ENCODE peak calls at places on chromosomes 16 and 17, in four cellular contexts. E is K562, I is HepG2, G is GM12878. L is an unnamed sample.

GRCh38 chr16:63913278-63913677 is 1208.6 kb downstream of the CDH11 start:
- DNase-seq in E (no peak), G (no peak), I (no peak), L (no peak)

GRCh38 chr17:72419866-72420774 is 299.3 kb downstream of the SOX9 start:
- DNase-seq in E (no peak), G (peak), I (no peak), L (no peak)

GRCh38 chr17:73900516-73900915 is 256.3 kb upstream of the SDK2 start:
- DNase-seq in I (no peak), E (no peak), G (no peak), L (no peak)

GRCh38 chr17:68087851-68088250 is 52.3 kb downstream of the KPNA2 start:
- DNase-seq in E (no peak), G (no peak), I (no peak), L (no peak)

GRCh38 chr16:75387951-75388350 is 45.4 kb downstream of the CFDP1 start:
- DNase-seq in G (no peak), I (no peak), E (no peak), L (no peak)

GRCh38 chr16:56013962-56014552 is 138.9 kb upstream of the CES5A start:
- DNase-seq in I (peak), G (no peak), E (peak), L (peak)

GRCh38 chr17:75610103-75610984 is 22.7 kb downstream of the MYO15B start:
- DNase-seq in G (no peak), I (peak), E (no peak), L (no peak)

GRCh38 chr17:16927641-16928321 is 44.1 kb downstream of the TNFRSF13B start:
- DNase-seq in E (no peak), I (no peak), G (no peak), L (peak)

GRCh38 chr16:86294535-86294934 is 215.8 kb upstream of the FOXF1 start:
- DNase-seq in E (no peak), G (no peak), I (no peak), L (no peak)

GRCh38 chr17:16100737-16101400 is 101.2 kb downstream of the TTC19 start:
- DNase-seq in I (no peak), E (no peak), G (no peak), L (no peak)

GRCh38 chr16:88720396-88720970 is 14.2 kb downstream of the CTU2 start:
- DNase-seq in I (no peak), G (no peak), E (no peak), L (no peak)

GRCh38 chr17:9206989-9207317 is 185.6 kb downstream of the NTN1 start:
- DNase-seq in I (no peak), G (no peak), E (no peak), L (no peak)

GRCh38 chr16:360698-361336 is 8.3 kb upstream of the AXIN1 start:
- DNase-seq in E (no peak), I (no peak), G (no peak), L (no peak)

GRCh38 chr17:35991075-35991474 is 4.5 kb upstream of the CCL14 start:
- DNase-seq in E (no peak), G (no peak), I (peak), L (no peak)

GRCh38 chr17:46719889-46720288 is 98.6 kb downstream of the WNT3 start:
- DNase-seq in G (no peak), E (no peak), I (no peak), L (no peak)

GRCh38 chr16:31130899-31131298 is 4.6 kb downstream of the PRSS8 start:
- DNase-seq in G (no peak), E (no peak), I (no peak), L (peak)

GRCh38 chr16:88634994-88635670 is 3.2 kb upstream of the IL17C start:
- DNase-seq in I (no peak), G (no peak), E (no peak), L (no peak)

GRCh38 chr17:15921640-15922039 is 23.3 kb upstream of the ADORA2B start:
- DNase-seq in G (no peak), E (no peak), I (no peak), L (no peak)

GRCh38 chr17:62614142-62614541 is 13.3 kb upstream of the MRC2 start:
- DNase-seq in G (no peak), E (no peak), I (no peak), L (no peak)

GRCh38 chr17:72033311-72033710 is 87.5 kb upstream of the SOX9 start:
- DNase-seq in I (no peak), E (no peak), G (no peak), L (no peak)

GRCh38 chr17:72182256-72182890 is 61.6 kb downstream of the SOX9 start:
- DNase-seq in I (peak), E (no peak), G (no peak), L (no peak)

GRCh38 chr16:2186505-2186904 is 9.9 kb downstream of the CASKIN1 start:
- DNase-seq in I (no peak), E (no peak), G (no peak), L (no peak)

GRCh38 chr17:16977932-16978331 is 6.0 kb upstream of the TNFRSF13B start:
- DNase-seq in I (no peak), G (no peak), E (no peak), L (no peak)

GRCh38 chr17:50103252-50103651 is 8.1 kb downstream of the PDK2 start:
- DNase-seq in I (no peak), E (no peak), G (no peak), L (no peak)

GRCh38 chr17:17587614-17588336 is 3.7 kb downstream of the PEMT start:
- DNase-seq in I (no peak), G (no peak), E (no peak), L (no peak)

GRCh38 chr17:57121308-57122042 is 36.4 kb downstream of the AKAP1 start:
- DNase-seq in G (no peak), I (no peak), E (peak), L (peak)

GRCh38 chr17:17538417-17539391 is 42.5 kb upstream of the RASD1 start:
- DNase-seq in I (peak), G (no peak), E (peak), L (no peak)

GRCh38 chr16:2212362-2213324 is 2.0 kb upstream of the BRICD5 start:
- DNase-seq in I (no peak), G (no peak), E (no peak), L (no peak)

GRCh38 chr16:84654238-84654637 is 5.9 kb downstream of the KLHL36 start:
- DNase-seq in E (no peak), G (no peak), I (no peak), L (no peak)

GRCh38 chr17:63698886-63699637 is 863 bp downstream of the LIMD2 start:
- DNase-seq in E (no peak), I (peak), G (peak), L (peak)

GRCh38 chr16:72997141-72997542 is 50.8 kb downstream of the ZFHX3 start:
- DNase-seq in I (no peak), G (no peak), E (no peak), L (no peak)

GRCh38 chr17:39926588-39927100 is 757 bp downstream of the ORMDL3 start:
- DNase-seq in I (peak), G (no peak), E (peak), L (peak)

GRCh38 chr17:1227917-1228751 is 42.1 kb upstream of the BHLHA9 start:
- DNase-seq in E (no peak), I (no peak), G (peak), L (peak)

GRCh38 chr17:21419299-21420239 is 43.4 kb downstream of the KCNJ12 start:
- DNase-seq in I (no peak), E (no peak), G (no peak), L (peak)

GRCh38 chr16:1159973-1160772 is 7.3 kb downstream of the CACNA1H start:
- DNase-seq in G (no peak), I (peak), E (peak), L (peak)

GRCh38 chr16:47847220-47847970 is 308.4 kb downstream of the ABCC12 start:
- DNase-seq in E (no peak), G (no peak), I (no peak), L (no peak)

GRCh38 chr17:13003927-13004326 is 13.9 kb downstream of the ELAC2 start:
- DNase-seq in G (no peak), E (no peak), I (no peak), L (no peak)

GRCh38 chr17:13005530-13005929 is 12.3 kb downstream of the ELAC2 start:
- DNase-seq in I (no peak), E (no peak), G (no peak), L (no peak)

GRCh38 chr17:13002761-13003453 is 14.9 kb downstream of the ELAC2 start:
- DNase-seq in E (peak), G (no peak), I (peak), L (peak)

GRCh38 chr17:13003454-13003851 is 14.4 kb downstream of the ELAC2 start:
- DNase-seq in I (no peak), G (no peak), E (no peak), L (no peak)

GRCh38 chr17:13004336-13004735 is 13.5 kb downstream of the ELAC2 start:
- DNase-seq in I (no peak), G (no peak), E (no peak), L (no peak)
- TF ChIP-seq CREM in I (no peak), G (no peak), E (no peak), L (no peak)

DNA sequence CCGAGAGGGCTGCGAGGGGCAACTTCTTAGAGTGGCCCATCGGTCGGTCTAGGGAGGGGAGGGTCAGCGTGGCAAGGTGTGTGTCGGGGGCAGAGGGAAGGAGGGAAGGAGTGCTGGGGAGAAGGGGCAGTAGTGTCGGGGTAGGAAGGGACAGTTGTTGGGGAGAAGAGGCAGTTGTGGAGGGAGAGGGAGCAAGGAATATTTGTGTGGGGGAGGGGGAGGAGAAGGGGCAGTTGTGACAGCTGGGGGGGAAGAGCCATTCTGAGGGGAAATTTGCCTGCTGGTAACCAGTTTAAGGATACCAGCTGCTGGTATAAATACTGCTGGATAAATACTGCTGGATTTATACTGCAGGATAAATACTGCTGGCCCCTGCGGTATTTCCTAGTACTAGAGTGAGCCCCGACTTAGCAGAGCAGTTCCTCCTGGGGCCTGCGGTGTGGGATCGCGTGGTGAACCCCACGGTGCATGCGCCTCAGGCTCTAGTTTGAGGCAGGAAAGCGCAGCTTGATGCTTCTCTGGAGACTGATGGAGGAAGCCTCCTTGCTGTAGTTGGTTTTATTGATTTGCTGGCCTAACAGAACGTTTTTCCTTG is 309 bp downstream of the DNAH2 start:
- DNase-seq in I (no peak), E (no peak), G (no peak), L (no peak)
- TF ChIP-seq CREM in I (no peak), E (no peak), G (no peak), L (no peak)

GRCh38 chr17:19641687-19642372 is 6.7 kb upstream of the ALDH3A2 start:
- DNase-seq in G (no peak), I (no peak), E (no peak), L (no peak)
- TF ChIP-seq CREM in G (no peak), I (no peak), E (no peak), L (no peak)

DNA sequence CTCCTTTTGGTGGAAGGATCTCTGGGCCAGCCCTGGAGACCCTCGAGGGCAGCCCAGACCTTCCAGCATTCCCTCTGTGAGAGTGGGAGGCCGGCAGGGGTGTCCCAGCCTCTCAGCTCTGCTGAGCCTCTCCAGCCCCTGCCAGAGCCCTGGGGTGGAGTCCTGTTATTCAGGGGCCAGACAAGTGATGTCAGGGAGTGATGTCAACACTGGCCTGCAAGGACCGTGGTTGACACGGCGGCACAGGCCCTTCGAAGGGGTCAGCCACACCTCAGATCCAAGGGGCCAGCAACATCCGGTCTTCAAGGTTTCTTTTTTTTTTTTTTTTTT is 231.2 kb downstream of the KATNIP start:
- DNase-seq in I (no peak), E (peak), G (no peak), L (no peak)
- TF ChIP-seq CREM in I (no peak), E (no peak), G (no peak), L (no peak)

GRCh38 chr17:31172388-31172787 is 77.6 kb downstream of the NF1 start:
- DNase-seq in G (no peak), I (no peak), E (no peak), L (no peak)
- TF ChIP-seq CREM in G (no peak), I (no peak), E (no peak), L (no peak)

GRCh38 chr16:50251375-50252081 is 14.8 kb upstream of the ADCY7 start:
- DNase-seq in G (no peak), E (no peak), I (no peak), L (no peak)

GRCh38 chr16:50252874-50253510 is 13.4 kb upstream of the ADCY7 start:
- DNase-seq in I (no peak), G (no peak), E (no peak), L (no peak)

GRCh38 chr16:50254072-50254471 is 12.3 kb upstream of the ADCY7 start:
- DNase-seq in I (no peak), E (peak), G (no peak), L (no peak)

GRCh38 chr16:50252082-50252611 is 14.2 kb upstream of the ADCY7 start:
- DNase-seq in E (no peak), I (no peak), G (no peak), L (no peak)

DNA sequence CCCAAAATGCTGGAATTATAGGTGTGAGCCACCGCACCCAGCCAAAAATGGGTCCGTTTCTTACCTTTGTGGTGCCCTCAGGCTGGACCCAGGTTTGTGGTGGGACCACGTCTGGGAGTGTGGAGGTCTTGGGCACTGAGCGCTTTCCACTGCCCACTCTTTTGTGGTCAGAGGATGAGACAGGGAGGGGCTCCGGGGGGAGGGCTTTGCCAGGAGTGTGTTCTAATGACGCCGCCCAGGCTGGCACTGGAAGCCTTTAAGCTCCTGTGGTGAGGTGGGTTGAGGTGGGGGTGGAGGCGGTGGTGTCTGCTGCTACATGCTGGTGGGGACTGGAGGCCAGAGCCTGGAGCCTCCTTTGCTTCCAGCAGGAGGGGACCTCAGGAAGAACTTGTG is 12.8 kb upstream of the ADCY7 start:
- DNase-seq in G (no peak), I (no peak), E (peak), L (no peak)
- TF ChIP-seq CREM in G (no peak), I (no peak), E (no peak), L (no peak)

GRCh38 chr17:2283302-2283701 is 20.3 kb downstream of the SMG6 start:
- DNase-seq in E (no peak), G (no peak), I (no peak), L (no peak)

GRCh38 chr17:2279707-2280106 is 23.9 kb downstream of the SMG6 start:
- DNase-seq in E (no peak), I (no peak), G (no peak), L (no peak)

GRCh38 chr17:2277430-2278170 is 26.0 kb downstream of the SMG6 start:
- DNase-seq in G (no peak), E (no peak), I (no peak), L (no peak)

DNA sequence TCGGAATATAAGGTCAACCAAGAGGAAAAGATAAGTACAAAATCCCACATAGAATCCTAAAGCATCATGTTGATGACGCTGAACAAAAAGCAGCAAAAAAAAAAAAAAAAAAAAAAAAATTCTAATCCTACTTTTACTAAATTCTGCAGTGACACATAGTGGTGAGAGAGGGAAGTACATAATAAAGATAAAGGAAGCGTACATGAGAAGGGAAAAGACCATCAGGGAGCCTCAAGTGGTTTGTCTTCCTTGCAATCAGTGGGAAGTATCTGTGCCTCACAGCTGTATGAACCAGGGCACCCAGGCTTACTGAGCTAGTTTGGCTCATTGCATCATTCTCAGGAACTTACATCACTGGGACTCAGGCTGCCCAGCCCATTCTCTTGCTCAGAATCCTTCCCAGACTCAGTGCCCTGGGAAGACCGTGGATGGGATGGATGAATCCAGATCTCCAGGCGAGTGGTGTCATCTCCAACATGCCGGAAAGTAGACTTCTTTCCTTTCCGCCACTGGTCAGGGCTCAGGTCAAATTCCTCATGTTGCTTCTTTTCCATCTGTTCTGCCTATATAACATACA is 21.2 kb downstream of the SMG6 start:
- DNase-seq in G (no peak), E (peak), I (peak), L (no peak)
- TF ChIP-seq CREM in G (no peak), E (no peak), I (no peak), L (no peak)

DNA sequence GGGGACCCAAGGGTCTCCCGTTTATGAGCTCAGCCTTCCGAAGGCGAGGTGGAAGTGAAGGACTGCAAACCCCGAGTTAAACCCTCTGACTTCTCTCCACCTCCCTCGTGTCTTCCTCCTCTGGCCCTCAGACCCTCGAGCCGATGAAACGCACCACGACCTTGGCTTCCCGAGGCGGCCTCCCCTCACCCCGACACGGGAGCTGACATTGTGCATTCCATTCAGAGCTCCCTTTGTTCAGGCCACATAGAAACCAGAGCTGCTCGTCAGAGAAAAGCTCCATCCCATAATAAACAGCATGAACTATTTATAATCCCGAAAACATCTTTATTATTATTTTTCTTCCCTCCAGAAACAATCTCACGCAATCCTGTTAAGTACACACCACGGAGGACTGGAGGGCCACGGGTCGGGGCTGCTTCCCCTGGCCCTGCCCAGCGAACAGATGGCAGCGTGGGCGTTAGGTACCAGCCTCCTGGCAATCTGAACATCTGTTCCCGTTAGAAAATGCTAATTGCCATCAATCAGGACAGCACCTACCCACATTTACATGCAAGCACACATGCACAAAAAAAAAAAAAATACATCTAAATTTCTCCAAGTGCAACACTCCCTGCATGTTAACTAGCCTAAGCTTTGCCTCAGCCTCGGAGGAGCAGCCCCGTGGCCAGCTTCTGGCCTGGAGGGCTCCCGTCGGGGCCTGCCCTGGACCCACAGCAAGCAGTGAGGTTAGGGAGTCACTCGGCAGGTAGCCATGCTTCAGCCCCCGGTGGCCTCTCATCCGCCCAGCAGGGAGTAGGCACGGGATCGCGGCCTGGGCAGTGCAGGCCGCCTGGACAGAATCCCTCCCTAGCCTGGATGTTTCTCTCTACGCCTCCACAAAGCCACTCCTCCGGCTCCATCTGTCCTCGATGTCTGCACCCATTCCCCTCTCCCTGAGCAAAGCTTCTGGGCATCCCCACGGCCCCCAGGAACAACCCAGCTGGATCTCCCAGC is 145.5 kb downstream of the RBFOX3 start:
- DNase-seq in I (no peak), G (no peak), E (no peak), L (no peak)
- TF ChIP-seq CREM in I (no peak), G (no peak), E (no peak), L (no peak)

GRCh38 chr17:78500806-78501205 is 76.4 kb downstream of the DNAH17 start:
- DNase-seq in I (no peak), E (no peak), G (no peak), L (no peak)
- TF ChIP-seq CREM in I (no peak), E (no peak), G (no peak), L (no peak)

L was measured in WTC11.